ENCODE peak calls at places on chromosome 1, in seven cellular contexts. E is esophagus squamous epithelium, O is GM12892, R is ovary, Y is GM12891, L is Peyer's patch, N is body of pancreas. B is an unnamed sample.

GRCh38 chr1:157734328-157734727 is 33.8 kb upstream of the FCRL3 start:
- DNase-seq in L (no peak), E (no peak), N (no peak), R (no peak), Y (no peak), O (no peak), B (no peak)

GRCh38 chr1:187839873-187840272 is 1011.1 kb downstream of the PLA2G4A start:
- DNase-seq in O (no peak), Y (no peak), L (no peak), R (no peak), N (no peak), E (no peak), B (no peak)

GRCh38 chr1:204941415-204942338 is 71.0 kb downstream of the NFASC start:
- DNase-seq in Y (peak; percentile 49), R (peak; percentile 78), L (peak; percentile 34), O (peak; percentile 38), N (peak; percentile 69), E (no peak), B (peak; percentile 53)

GRCh38 chr1:30719406-30720270 is 3.7 kb downstream of the MATN1 start:
- DNase-seq in Y (no peak), O (no peak), E (no peak), L (no peak), N (no peak), R (peak; percentile 53), B (no peak)

GRCh38 chr1:118185083-118185899 is at the start of gene SPAG17:
- DNase-seq in L (no peak), N (peak; percentile 88), R (peak; percentile 64), O (no peak), Y (peak; percentile 4), E (no peak), B (peak; percentile 78)

GRCh38 chr1:23103001-23103879 is 65.4 kb downstream of the LUZP1 start:
- DNase-seq in O (no peak), N (no peak), R (no peak), L (no peak), Y (peak; percentile 32), E (no peak), B (no peak)

GRCh38 chr1:221611930-221612777 is 129.7 kb downstream of the DUSP10 start:
- DNase-seq in Y (no peak), N (peak; percentile 15), O (no peak), R (peak; percentile 68), E (no peak), L (no peak), B (no peak)

GRCh38 chr1:37822942-37823865 is 15.2 kb upstream of the YRDC start:
- DNase-seq in N (no peak), E (no peak), Y (no peak), L (no peak), R (no peak), O (no peak), B (no peak)

GRCh38 chr1:208059328-208060017 is 148.5 kb upstream of the CD34 start:
- DNase-seq in E (no peak), L (no peak), R (no peak), N (no peak), O (no peak), Y (no peak), B (no peak)

GRCh38 chr1:27672750-27673112 is 739 bp upstream of the IFI6 start:
- DNase-seq in N (no peak), O (no peak), R (no peak), E (no peak), Y (no peak), L (no peak), B (no peak)

GRCh38 chr1:111499026-111499790 is 4.2 kb downstream of the ADORA3 start:
- DNase-seq in N (no peak), O (no peak), Y (no peak), E (no peak), L (no peak), R (no peak), B (no peak)

GRCh38 chr1:111497592-111497991 is 5.8 kb downstream of the ADORA3 start:
- DNase-seq in N (no peak), L (no peak), O (no peak), E (no peak), R (no peak), Y (no peak), B (no peak)

GRCh38 chr1:111491070-111491469 is 12.4 kb downstream of the ADORA3 start:
- DNase-seq in L (no peak), N (no peak), O (no peak), E (no peak), R (no peak), Y (no peak), B (no peak)

DNA sequence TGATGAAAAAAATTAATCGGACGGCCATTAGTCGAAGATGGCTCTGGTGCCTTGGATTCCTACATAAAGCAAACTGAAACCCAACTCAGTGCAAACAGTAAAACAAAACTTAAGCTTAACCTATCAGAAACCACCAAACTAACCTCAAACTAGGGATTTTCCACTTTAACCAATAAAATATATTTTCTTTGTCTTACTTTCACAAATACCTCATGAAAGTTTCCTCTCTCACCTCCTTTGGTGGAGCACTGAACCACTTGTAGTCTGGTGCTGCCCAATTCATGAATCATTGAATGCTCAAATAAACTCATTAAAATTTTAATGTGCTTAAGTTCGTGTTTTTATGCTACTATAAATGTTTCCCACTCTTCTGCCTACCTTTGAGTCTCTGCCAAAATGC is 7.0 kb downstream of the ADORA3 start:
- DNase-seq in R (no peak), E (no peak), N (no peak), O (no peak), Y (no peak), L (no peak), B (no peak)
- TF ChIP-seq POLR2A in R (no peak), E (no peak), N (no peak), O (no peak), Y (no peak), L (no peak), B (no peak)

DNA sequence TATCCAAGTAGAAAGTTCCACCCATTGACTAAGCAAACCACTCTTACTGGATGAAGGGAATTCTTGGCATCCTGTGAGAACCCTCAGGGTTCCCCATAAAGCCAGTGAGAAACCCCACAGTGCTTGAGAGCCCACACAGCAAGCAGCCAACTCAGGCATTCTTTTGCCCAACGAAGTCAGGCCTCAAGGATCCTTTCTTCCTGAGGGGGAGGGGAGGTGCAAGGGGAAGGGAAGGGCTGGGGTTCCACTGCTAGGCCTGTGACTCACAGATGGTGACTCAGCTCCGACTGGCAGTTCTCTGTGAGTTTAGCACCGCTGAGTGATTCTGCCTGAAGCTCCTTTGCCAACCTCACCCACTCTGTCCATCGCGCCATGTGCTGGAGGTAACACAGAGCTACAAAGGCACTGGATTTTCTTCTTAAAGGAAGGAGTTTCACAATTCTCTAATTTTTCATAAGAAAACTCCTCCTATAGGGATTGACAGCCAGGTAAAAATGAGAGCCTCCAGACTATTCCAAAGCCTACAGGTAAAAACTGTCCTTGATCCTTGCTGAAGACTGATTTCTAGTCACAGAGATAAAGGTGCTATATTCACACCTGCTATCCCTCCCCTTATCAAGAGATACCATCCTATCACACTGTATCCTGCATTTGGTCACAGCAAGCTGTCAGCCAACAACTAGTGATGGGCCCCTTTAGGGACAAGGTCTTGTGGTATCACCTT is 4.8 kb downstream of the ENO1 start:
- DNase-seq in L (peak; percentile 35), O (no peak), N (peak; percentile 50), E (peak; percentile 60), Y (no peak), R (peak; percentile 55), B (peak; percentile 84)
- TF ChIP-seq POLR2A in L (peak; percentile 40), O (peak; percentile 27), N (no peak), E (no peak), Y (no peak), R (no peak), B (peak; percentile 62)

DNA sequence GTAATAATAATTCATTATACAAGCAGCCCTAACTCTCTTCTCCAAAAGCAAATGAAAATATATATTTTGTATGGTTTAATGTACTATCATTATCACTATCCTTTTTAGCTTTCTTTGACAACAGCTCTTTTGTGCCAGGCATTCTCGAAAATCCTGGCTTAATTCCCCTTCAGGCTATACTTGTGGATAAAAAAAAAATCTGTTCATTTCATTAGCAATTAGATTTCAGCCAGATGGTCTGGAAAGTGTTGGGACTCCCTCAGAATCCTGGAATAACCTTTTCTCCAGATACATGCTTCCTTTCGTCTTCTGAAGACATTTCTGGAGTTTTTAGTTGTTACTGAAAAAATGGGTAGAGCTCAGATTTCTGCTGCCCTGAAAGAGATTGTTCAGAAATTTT is 83.4 kb upstream of the PLPPR4 start:
- DNase-seq in O (no peak), Y (no peak), E (no peak), N (no peak), R (no peak), L (no peak), B (no peak)
- TF ChIP-seq POLR2A in O (no peak), Y (no peak), E (no peak), N (no peak), R (no peak), L (no peak), B (no peak)

DNA sequence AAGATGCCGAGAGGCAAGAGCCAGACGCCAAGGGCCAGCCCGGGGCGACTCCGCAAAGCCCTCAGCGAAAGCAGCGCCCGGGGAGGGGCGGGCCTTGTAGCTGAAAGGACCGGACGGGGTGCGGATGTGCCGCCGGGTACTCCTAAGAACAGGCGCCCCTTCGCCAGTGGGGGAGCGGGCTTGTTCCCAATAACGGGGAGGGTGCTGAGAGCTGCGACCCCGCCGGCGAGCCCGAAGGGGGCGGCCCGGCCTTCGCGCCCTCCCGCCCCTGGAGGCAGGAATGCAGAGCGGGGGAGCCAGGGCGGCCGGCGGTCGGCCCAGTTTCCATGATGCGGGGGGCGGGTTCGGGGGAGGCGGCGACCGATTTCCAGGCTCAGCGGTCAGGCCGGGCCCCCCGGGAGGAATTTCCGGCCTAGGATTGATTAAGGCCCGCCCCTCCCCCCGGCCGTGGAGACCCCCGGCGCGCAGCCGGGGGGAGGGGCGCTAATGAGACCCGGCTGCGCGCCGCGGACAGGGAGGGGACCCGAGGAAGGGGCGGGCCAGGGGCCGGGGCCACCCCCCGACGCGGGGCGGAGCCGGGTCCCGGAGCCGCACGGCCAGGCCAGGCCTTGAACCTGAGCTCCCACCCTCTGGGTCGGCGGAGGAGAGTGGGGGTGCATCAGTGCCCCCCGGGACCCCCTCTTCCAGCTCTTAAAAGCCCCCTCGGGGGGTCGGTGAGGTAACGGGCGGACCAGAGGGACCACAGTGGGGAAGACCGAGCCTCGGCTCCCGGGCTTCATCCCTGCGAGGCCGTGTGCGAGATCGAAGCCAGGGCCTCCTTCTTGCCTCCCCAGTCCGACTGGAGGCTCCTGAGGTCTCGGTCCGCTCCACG is 898 bp upstream of the TMEM200B start:
- DNase-seq in E (no peak), O (peak; percentile 64), N (peak; percentile 43), R (peak; percentile 95), Y (peak; percentile 64), L (peak; percentile 47), B (peak; percentile 93)
- TF ChIP-seq POLR2A in E (peak; percentile 55), O (no peak), N (peak; percentile 25), R (peak; percentile 89), Y (no peak), L (no peak), B (no peak)